ENCODE peak calls at places on chromosomes 3 and 15, in ten cellular contexts. R, S, A, K, V, C, J, E, T and D are unnamed samples.

GRCh38 chr3:183210341-183210740 is 42.7 kb upstream of the B3GNT5 start:
- DNase-seq in R (no peak), S (no peak), A (no peak), K (no peak), V (no peak), C (no peak), J (no peak), E (no peak), T (no peak), D (no peak)

GRCh38 chr15:61820212-61820611 is 240.0 kb downstream of the VPS13C start:
- DNase-seq in R (no peak), S (no peak), A (no peak), K (no peak), V (no peak), C (no peak), J (no peak), E (no peak), T (no peak), D (no peak)

GRCh38 chr3:54931182-54931581 is 3.3 kb upstream of the LRTM1 start:
- DNase-seq in R (no peak), S (no peak), A (no peak), K (no peak), V (no peak), C (no peak), J (no peak), E (no peak), T (no peak), D (no peak)

GRCh38 chr3:12891985-12892839 is 50.8 kb upstream of the RPL32 start:
- DNase-seq in R (peak; percentile 55), S (peak; percentile 48), A (peak; percentile 61), K (peak; percentile 57), V (peak; percentile 61), C (no peak), J (peak; percentile 52), E (no peak), T (peak; percentile 40), D (peak; percentile 81)

GRCh38 chr3:179450321-179450720 is 949 bp downstream of the GNB4 start:
- DNase-seq in R (no peak), S (no peak), A (no peak), K (peak; percentile 56), V (no peak), C (no peak), J (no peak), E (no peak), T (no peak), D (peak; percentile 37)

GRCh38 chr3:4722103-4722502 is 229.0 kb downstream of the ITPR1 start:
- DNase-seq in R (peak; percentile 89), S (no peak), A (peak; percentile 53), K (peak; percentile 81), V (peak; percentile 44), C (no peak), J (no peak), E (no peak), T (no peak), D (peak; percentile 24)

GRCh38 chr3:96619475-96619874 is 194.9 kb upstream of the EPHA6 start:
- DNase-seq in R (no peak), S (no peak), A (no peak), K (no peak), V (no peak), C (no peak), J (no peak), E (no peak), T (no peak), D (peak; percentile 1)

GRCh38 chr15:99568548-99569352 is 3.0 kb downstream of the MEF2A start:
- DNase-seq in R (no peak), S (no peak), A (no peak), K (peak; percentile 26), V (no peak), C (no peak), J (no peak), E (no peak), T (no peak), D (no peak)

GRCh38 chr3:128366136-128366535 is 100.6 kb downstream of the DNAJB8 start:
- DNase-seq in R (no peak), S (peak; percentile 75), A (no peak), K (no peak), V (no peak), C (no peak), J (no peak), E (no peak), T (no peak), D (no peak)

GRCh38 chr15:93164409-93164808 is 75.4 kb upstream of the RGMA start:
- DNase-seq in R (no peak), S (no peak), A (no peak), K (no peak), V (no peak), C (no peak), J (no peak), E (no peak), T (no peak), D (no peak)

GRCh38 chr3:52043750-52044149 is 12.6 kb downstream of the DUSP7 start:
- DNase-seq in R (no peak), S (no peak), A (no peak), K (no peak), V (no peak), C (no peak), J (no peak), E (no peak), T (no peak), D (no peak)

GRCh38 chr15:34209421-34210282 is at the start of gene KATNBL1:
- DNase-seq in R (peak; percentile 95), S (peak; percentile 97), A (peak; percentile 96), K (peak; percentile 93), V (peak; percentile 82), C (peak; percentile 61), J (peak; percentile 95), E (peak; percentile 70), T (peak; percentile 94), D (peak; percentile 95)
- TF ChIP-seq POLR2A in R (peak; percentile 93), S (peak; percentile 95), A (peak; percentile 44), K (peak; percentile 94), V (peak; percentile 70), C (no peak), J (peak; percentile 92), E (peak; percentile 88), T (peak; percentile 80), D (peak; percentile 97)

DNA sequence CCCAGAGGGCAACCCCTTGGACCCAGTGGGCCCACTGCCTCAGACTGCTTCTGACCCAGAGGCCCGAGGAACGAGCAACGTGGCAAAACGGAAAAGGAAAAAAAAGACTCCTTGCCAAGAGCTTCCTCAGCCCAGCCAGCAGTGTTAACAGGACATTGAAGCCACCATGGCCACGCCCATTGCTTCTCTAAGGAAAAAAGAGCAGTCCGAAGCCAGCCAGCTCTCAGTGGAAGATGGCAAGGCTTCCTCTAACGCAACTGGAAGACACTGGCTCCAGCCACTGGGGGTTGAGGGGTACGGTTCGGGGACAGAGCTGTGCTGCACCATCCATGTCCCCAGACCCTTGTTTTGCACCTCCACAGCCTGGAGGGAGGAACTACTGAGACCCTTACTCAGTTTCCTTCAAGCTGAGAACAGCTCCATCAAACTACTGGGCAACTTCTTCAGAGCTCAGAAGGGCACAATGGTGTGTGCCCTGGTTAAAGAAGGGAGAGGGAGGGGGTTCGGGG is 10.7 kb downstream of the BMF start:
- DNase-seq in R (no peak), S (peak; percentile 62), A (no peak), K (peak; percentile 72), V (no peak), C (no peak), J (peak; percentile 47), E (no peak), T (peak; percentile 71), D (peak; percentile 33)
- TF ChIP-seq POLR2A in R (no peak), S (no peak), A (no peak), K (no peak), V (no peak), C (no peak), J (no peak), E (no peak), T (no peak), D (no peak)

GRCh38 chr3:58666683-58667082 is at the start of gene FAM3D:
- DNase-seq in R (peak; percentile 7), S (no peak), A (no peak), K (peak; percentile 69), V (no peak), C (no peak), J (no peak), E (no peak), T (no peak), D (no peak)
- TF ChIP-seq POLR2A in R (no peak), S (no peak), A (no peak), K (no peak), V (no peak), C (no peak), J (no peak), E (no peak), T (peak; percentile 98), D (no peak)

DNA sequence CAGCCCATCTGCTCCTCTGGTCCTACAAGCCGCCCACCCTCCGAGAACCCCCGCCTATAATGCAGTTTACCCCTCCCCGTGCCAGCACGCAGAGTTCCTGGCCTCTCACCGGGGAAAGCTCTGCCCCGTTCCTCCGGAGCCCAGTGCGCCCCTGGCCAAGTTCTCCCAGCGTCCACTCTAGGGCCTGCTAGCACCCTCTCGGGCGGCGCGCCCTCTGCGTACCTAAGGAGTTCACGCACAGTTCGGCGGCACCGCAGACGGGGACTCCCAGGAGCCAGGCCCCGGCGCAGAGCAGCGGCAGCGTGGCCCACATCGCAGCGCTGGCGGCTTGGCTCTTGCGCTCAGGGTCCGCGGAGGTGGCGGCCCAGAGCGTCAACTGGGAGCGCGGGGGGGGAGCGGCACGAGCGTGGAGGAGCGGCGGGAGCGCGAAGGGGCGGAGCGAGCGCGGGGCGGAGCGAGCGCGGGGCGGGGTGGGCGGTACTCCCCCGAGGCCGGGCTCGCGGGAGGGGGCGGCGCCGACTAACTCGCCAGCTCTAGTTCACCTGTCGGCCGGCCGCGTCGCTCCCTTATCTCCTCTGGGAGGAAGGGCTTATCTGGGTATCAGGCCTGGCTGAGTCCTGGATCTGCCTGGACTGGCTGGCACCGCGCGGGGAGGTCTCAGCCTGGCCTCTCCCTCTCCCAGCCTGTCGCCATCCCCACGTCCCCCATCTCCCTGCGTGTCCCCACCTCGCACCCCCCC is at the start of gene CTSH:
- DNase-seq in R (peak; percentile 65), S (peak; percentile 88), A (peak; percentile 82), K (peak; percentile 44), V (no peak), C (no peak), J (peak; percentile 70), E (no peak), T (peak; percentile 87), D (peak; percentile 79)
- TF ChIP-seq POLR2A in R (peak; percentile 39), S (peak; percentile 85), A (peak; percentile 33), K (no peak), V (no peak), C (no peak), J (peak; percentile 57), E (peak; percentile 91), T (peak; percentile 23), D (no peak)

GRCh38 chr3:191775451-191776233 is 314.7 kb downstream of the PYDC2 start:
- DNase-seq in R (peak; percentile 20), S (no peak), A (no peak), K (no peak), V (peak; percentile 14), C (no peak), J (no peak), E (no peak), T (no peak), D (no peak)

GRCh38 chr3:191774485-191774884 is 313.5 kb downstream of the PYDC2 start:
- DNase-seq in R (peak; percentile 81), S (no peak), A (no peak), K (no peak), V (peak; percentile 57), C (no peak), J (no peak), E (no peak), T (no peak), D (no peak)
- TF ChIP-seq POLR2A in R (no peak), S (no peak), A (no peak), K (no peak), V (no peak), C (no peak), J (no peak), E (no peak), T (no peak), D (no peak)